ENCODE peak calls at places on chromosomes 16 and 17, in ten cellular contexts. H, T, W, X, O, R, N, A, Y and I are unnamed samples.

GRCh38 chr16:31332544-31332943 is 22.4 kb upstream of the ITGAX start:
- DNase-seq in H (no peak), T (no peak), W (no peak), X (no peak), O (no peak), R (no peak), N (no peak), A (no peak), Y (no peak), I (no peak)

GRCh38 chr17:45997166-45997565 is 1.9 kb upstream of the STH start:
- DNase-seq in H (no peak), T (no peak), W (no peak), X (no peak), O (no peak), R (no peak), N (no peak), A (no peak), Y (no peak), I (no peak)

GRCh38 chr17:46894476-46895151 is 28.3 kb upstream of the GOSR2 start:
- DNase-seq in H (no peak), T (peak), W (no peak), X (no peak), O (no peak), R (no peak), N (no peak), A (no peak), Y (no peak), I (no peak)

GRCh38 chr16:77869997-77870813 is 81.8 kb downstream of the VAT1L start:
- DNase-seq in H (no peak), T (peak), W (no peak), X (no peak), O (no peak), R (no peak), N (peak), A (peak), Y (no peak), I (no peak)

GRCh38 chr17:64074704-64075484 is 54.5 kb upstream of the ICAM2 start:
- DNase-seq in H (no peak), T (peak), W (no peak), X (no peak), O (peak), R (peak), N (peak), A (no peak), Y (no peak), I (no peak)

GRCh38 chr16:27721548-27722265 is 171.8 kb downstream of the KATNIP start:
- DNase-seq in H (peak), T (peak), W (peak), X (no peak), O (no peak), R (no peak), N (peak), A (peak), Y (peak), I (no peak)

GRCh38 chr17:75827291-75828050 is 16.7 kb downstream of the UNC13D start:
- DNase-seq in H (peak), T (peak), W (peak), X (peak), O (peak), R (no peak), N (peak), A (peak), Y (peak), I (peak)

GRCh38 chr17:43908111-43908721 is 880 bp upstream of the MPP2 start:
- DNase-seq in H (peak), T (peak), W (peak), X (peak), O (peak), R (no peak), N (peak), A (peak), Y (no peak), I (no peak)

GRCh38 chr16:1413684-1414531 is 596 bp downstream of the UNKL start:
- DNase-seq in H (peak), T (peak), W (peak), X (peak), O (peak), R (peak), N (peak), A (peak), Y (peak), I (peak)

GRCh38 chr17:17204041-17204591 is 2.0 kb downstream of the PLD6 start:
- DNase-seq in H (no peak), T (no peak), W (peak), X (no peak), O (no peak), R (no peak), N (no peak), A (peak), Y (peak), I (no peak)

DNA sequence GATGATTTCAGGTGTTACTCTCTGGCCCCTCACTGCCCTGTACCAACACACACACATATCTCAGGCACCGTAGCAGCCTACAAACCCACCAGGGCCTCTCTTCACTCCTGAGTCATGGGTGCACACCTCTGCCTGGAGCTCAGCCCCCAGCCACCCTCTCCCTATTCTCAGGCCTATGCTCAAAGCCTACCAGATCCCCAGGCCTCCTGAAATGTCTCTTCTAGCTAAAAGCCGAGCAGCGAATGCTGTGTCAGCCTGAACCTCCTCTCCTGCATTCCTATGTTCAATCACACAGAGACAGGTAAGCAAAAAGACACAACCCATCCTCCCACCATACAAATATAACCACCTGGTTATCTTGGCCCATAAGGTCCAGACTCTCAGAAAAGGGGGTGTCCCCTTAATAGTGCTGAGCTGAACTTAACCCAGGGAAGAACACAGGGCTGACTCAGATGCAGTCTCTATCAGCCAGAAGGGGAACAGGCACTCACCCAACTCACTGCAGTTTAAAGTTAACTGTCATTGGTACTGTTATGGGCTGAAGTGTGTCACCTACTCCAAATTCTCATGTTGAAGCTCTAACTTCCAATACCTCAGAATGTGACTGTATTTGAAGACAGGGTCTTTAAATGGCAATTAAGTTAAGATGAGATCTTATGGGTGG is 62.0 kb upstream of the TEKT3 start:
- DNase-seq in H (no peak), T (no peak), W (no peak), X (no peak), O (no peak), R (no peak), N (peak), A (no peak), Y (no peak), I (no peak)
- TF ChIP-seq CTCF in H (no peak), T (no peak), W (no peak), X (no peak), O (no peak), R (no peak), N (no peak), A (no peak), Y (no peak), I (no peak)

GRCh38 chr17:50573866-50574571 is 13.5 kb downstream of the CACNA1G start:
- DNase-seq in H (no peak), T (no peak), W (no peak), X (no peak), O (no peak), R (no peak), N (no peak), A (no peak), Y (no peak), I (no peak)

GRCh38 chr17:50577451-50577954 is 17.0 kb downstream of the CACNA1G start:
- DNase-seq in H (no peak), T (no peak), W (no peak), X (no peak), O (no peak), R (no peak), N (no peak), A (no peak), Y (no peak), I (no peak)

GRCh38 chr17:50578173-50578572 is 17.7 kb downstream of the CACNA1G start:
- DNase-seq in H (no peak), T (no peak), W (no peak), X (no peak), O (no peak), R (no peak), N (no peak), A (no peak), Y (no peak), I (no peak)

GRCh38 chr17:50576864-50577263 is 16.3 kb downstream of the CACNA1G start:
- DNase-seq in H (no peak), T (no peak), W (no peak), X (no peak), O (no peak), R (no peak), N (no peak), A (no peak), Y (no peak), I (no peak)

GRCh38 chr17:50575581-50576210 is 15.2 kb downstream of the CACNA1G start:
- DNase-seq in H (no peak), T (no peak), W (no peak), X (no peak), O (no peak), R (no peak), N (no peak), A (no peak), Y (no peak), I (no peak)
- TF ChIP-seq CTCF in H (peak), T (no peak), W (no peak), X (peak), O (no peak), R (no peak), N (no peak), A (no peak), Y (no peak), I (no peak)

GRCh38 chr16:2842340-2843000 is 12.4 kb downstream of the ZG16B start:
- DNase-seq in H (no peak), T (peak), W (peak), X (peak), O (peak), R (no peak), N (peak), A (peak), Y (peak), I (no peak)
- TF ChIP-seq CTCF in H (peak), T (peak), W (peak), X (peak), O (peak), R (peak), N (peak), A (peak), Y (peak), I (no peak)

GRCh38 chr17:39753514-39754160 is 15.9 kb downstream of the GRB7 start:
- DNase-seq in H (no peak), T (no peak), W (peak), X (peak), O (no peak), R (no peak), N (no peak), A (no peak), Y (no peak), I (peak)
- TF ChIP-seq CTCF in H (no peak), T (no peak), W (no peak), X (no peak), O (no peak), R (no peak), N (no peak), A (no peak), Y (no peak), I (no peak)